ENCODE peak calls at places on chromosome 22, in six cellular contexts. One of them, this sample, is unnamed.
A peak's percentile ranks its signal among the peaks of the same experiment; 100 is the strongest.

GRCh38 chr22:37749223-37749622 is 52.4 kb downstream of the TRIOBP start:
- DNase-seq in lung: no peak
- DNase-seq in CD8-positive, alpha-beta T cell: no peak
- DNase-seq in psoas muscle: no peak
- DNase-seq in prostate gland: peak; percentile 83
- DNase-seq in heart right ventricle: no peak
- DNase-seq in this sample: no peak

GRCh38 chr22:49936018-49936972 is 17.9 kb downstream of the CRELD2 start:
- DNase-seq in prostate gland: peak; percentile 80
- DNase-seq in psoas muscle: peak; percentile 96
- DNase-seq in heart right ventricle: peak; percentile 93
- DNase-seq in CD8-positive, alpha-beta T cell: peak; percentile 92
- DNase-seq in lung: peak; percentile 95
- DNase-seq in this sample: peak; percentile 96

GRCh38 chr22:29129644-29130201 is 56.9 kb downstream of the KREMEN1 start:
- DNase-seq in psoas muscle: no peak
- DNase-seq in heart right ventricle: peak; percentile 44
- DNase-seq in CD8-positive, alpha-beta T cell: no peak
- DNase-seq in lung: no peak
- DNase-seq in prostate gland: no peak
- DNase-seq in this sample: peak; percentile 43

GRCh38 chr22:47165998-47166397 is 403.5 kb downstream of the TBC1D22A start:
- DNase-seq in prostate gland: no peak
- DNase-seq in psoas muscle: no peak
- DNase-seq in CD8-positive, alpha-beta T cell: no peak
- DNase-seq in lung: no peak
- DNase-seq in heart right ventricle: no peak
- DNase-seq in this sample: no peak

GRCh38 chr22:44057411-44057987 is 33.4 kb downstream of the PARVB start:
- DNase-seq in psoas muscle: peak; percentile 75
- DNase-seq in CD8-positive, alpha-beta T cell: no peak
- DNase-seq in lung: no peak
- DNase-seq in prostate gland: peak; percentile 17
- DNase-seq in heart right ventricle: peak; percentile 73
- DNase-seq in this sample: peak; percentile 63

GRCh38 chr22:41919357-41920224 is 4.7 kb upstream of the SHISA8 start:
- DNase-seq in heart right ventricle: peak; percentile 67
- DNase-seq in psoas muscle: peak; percentile 64
- DNase-seq in CD8-positive, alpha-beta T cell: peak; percentile 44
- DNase-seq in prostate gland: peak; percentile 39
- DNase-seq in lung: peak; percentile 52
- DNase-seq in this sample: no peak

GRCh38 chr22:30038219-30038618 is 42.0 kb upstream of the HORMAD2 start:
- DNase-seq in prostate gland: no peak
- DNase-seq in CD8-positive, alpha-beta T cell: no peak
- DNase-seq in psoas muscle: no peak
- DNase-seq in heart right ventricle: peak; percentile 25
- DNase-seq in lung: no peak
- DNase-seq in this sample: no peak

GRCh38 chr22:48054596-48054995 is 1292.1 kb downstream of the TBC1D22A start:
- DNase-seq in prostate gland: no peak
- DNase-seq in lung: no peak
- DNase-seq in psoas muscle: no peak
- DNase-seq in CD8-positive, alpha-beta T cell: no peak
- DNase-seq in heart right ventricle: no peak
- DNase-seq in this sample: no peak

GRCh38 chr22:47094861-47095330 is 332.4 kb downstream of the TBC1D22A start:
- DNase-seq in lung: no peak
- DNase-seq in heart right ventricle: no peak
- DNase-seq in psoas muscle: no peak
- DNase-seq in prostate gland: no peak
- DNase-seq in CD8-positive, alpha-beta T cell: no peak
- DNase-seq in this sample: no peak

GRCh38 chr22:38451404-38451803 is 3.6 kb downstream of the KCNJ4 start:
- DNase-seq in prostate gland: no peak
- DNase-seq in CD8-positive, alpha-beta T cell: no peak
- DNase-seq in heart right ventricle: no peak
- DNase-seq in lung: no peak
- DNase-seq in psoas muscle: no peak
- DNase-seq in this sample: no peak

GRCh38 chr22:46652081-46652929 is 32.1 kb downstream of the GRAMD4 start:
- DNase-seq in heart right ventricle: peak; percentile 76
- DNase-seq in CD8-positive, alpha-beta T cell: no peak
- DNase-seq in lung: no peak
- DNase-seq in psoas muscle: no peak
- DNase-seq in prostate gland: no peak
- DNase-seq in this sample: no peak

GRCh38 chr22:36184433-36185035 is 17.1 kb downstream of the APOL4 start:
- DNase-seq in prostate gland: no peak
- DNase-seq in CD8-positive, alpha-beta T cell: no peak
- DNase-seq in heart right ventricle: no peak
- DNase-seq in lung: no peak
- DNase-seq in psoas muscle: no peak
- DNase-seq in this sample: no peak

GRCh38 chr22:42611076-42611475 is 3.6 kb downstream of the POLDIP3 start:
- DNase-seq in CD8-positive, alpha-beta T cell: no peak
- DNase-seq in psoas muscle: no peak
- DNase-seq in prostate gland: no peak
- DNase-seq in lung: no peak
- DNase-seq in heart right ventricle: no peak
- DNase-seq in this sample: no peak

GRCh38 chr22:26188341-26188740 is 19.1 kb downstream of the SEZ6L start:
- DNase-seq in heart right ventricle: no peak
- DNase-seq in psoas muscle: no peak
- DNase-seq in lung: no peak
- DNase-seq in prostate gland: no peak
- DNase-seq in CD8-positive, alpha-beta T cell: no peak
- DNase-seq in this sample: no peak

GRCh38 chr22:31093090-31093850 is 12.2 kb downstream of the SMTN start:
- DNase-seq in psoas muscle: peak; percentile 76
- DNase-seq in lung: no peak
- DNase-seq in prostate gland: no peak
- DNase-seq in heart right ventricle: peak; percentile 84
- DNase-seq in CD8-positive, alpha-beta T cell: no peak
- DNase-seq in this sample: no peak

GRCh38 chr22:31095637-31096249 is 11.6 kb downstream of the SELENOM start:
- DNase-seq in CD8-positive, alpha-beta T cell: no peak
- DNase-seq in prostate gland: no peak
- DNase-seq in lung: no peak
- DNase-seq in heart right ventricle: no peak
- DNase-seq in psoas muscle: no peak
- DNase-seq in this sample: no peak

GRCh38 chr22:31092161-31092560 is 11.0 kb downstream of the SMTN start:
- DNase-seq in lung: no peak
- DNase-seq in prostate gland: no peak
- DNase-seq in psoas muscle: no peak
- DNase-seq in CD8-positive, alpha-beta T cell: no peak
- DNase-seq in heart right ventricle: no peak
- DNase-seq in this sample: no peak

GRCh38 chr22:31094741-31095140 is 12.6 kb downstream of the SELENOM start:
- DNase-seq in CD8-positive, alpha-beta T cell: no peak
- DNase-seq in psoas muscle: no peak
- DNase-seq in heart right ventricle: no peak
- DNase-seq in lung: no peak
- DNase-seq in prostate gland: no peak
- DNase-seq in this sample: no peak

DNA sequence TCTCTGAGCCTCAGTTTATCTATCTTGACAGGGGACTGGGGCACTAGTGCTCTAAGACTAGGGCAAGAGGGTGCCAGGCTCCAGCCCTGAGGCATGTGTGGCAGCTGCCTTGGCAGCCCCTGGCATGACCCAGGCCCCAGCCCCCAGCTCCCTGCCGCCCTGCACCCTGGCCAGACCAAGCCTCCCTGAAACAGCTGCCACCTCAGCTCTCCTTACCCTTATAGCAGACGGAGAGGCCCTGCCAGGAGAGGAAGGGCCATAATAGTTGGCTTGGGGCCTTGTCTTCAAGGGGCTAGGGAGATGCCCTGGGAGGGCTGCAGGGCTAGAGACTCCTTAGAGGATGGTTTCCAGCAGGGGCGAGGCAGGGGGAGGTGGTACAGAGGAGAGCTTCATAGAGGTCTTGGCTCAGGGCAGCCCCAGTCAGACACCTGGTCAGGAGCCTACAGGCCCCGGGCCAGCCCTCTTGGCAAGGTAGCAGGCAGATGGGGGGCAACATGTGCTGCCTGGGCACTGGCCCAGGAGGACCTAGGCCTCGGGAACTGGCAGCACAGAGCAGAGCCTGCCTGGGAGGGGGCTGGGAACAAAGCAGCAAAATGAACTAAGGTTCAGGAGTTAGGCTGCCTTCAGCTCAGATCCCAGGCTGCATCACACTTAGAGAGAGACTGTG is 13.0 kb downstream of the SMTN start:
- DNase-seq in CD8-positive, alpha-beta T cell: no peak
- DNase-seq in psoas muscle: peak; percentile 54
- DNase-seq in heart right ventricle: peak; percentile 73
- DNase-seq in lung: no peak
- DNase-seq in prostate gland: no peak
- DNase-seq in this sample: no peak
- H3K36me3 ChIP-seq in CD8-positive, alpha-beta T cell: no peaks in the 10 kb centered on the region
- H3K36me3 ChIP-seq in psoas muscle: no peaks in the 10 kb centered on the region
- H3K36me3 ChIP-seq in heart right ventricle: peaks cover 100% of the 10 kb centered on the region
- H3K36me3 ChIP-seq in lung: peaks cover 77% of the 10 kb centered on the region
- H3K36me3 ChIP-seq in prostate gland: no peaks in the 10 kb centered on the region
- H3K36me3 ChIP-seq in this sample: peaks cover 99% of the 10 kb centered on the region

GRCh38 chr22:25085930-25086901 is 113.4 kb upstream of the CRYBB3 start:
- DNase-seq in prostate gland: no peak
- DNase-seq in CD8-positive, alpha-beta T cell: no peak
- DNase-seq in psoas muscle: peak; percentile 42
- DNase-seq in lung: no peak
- DNase-seq in heart right ventricle: peak; percentile 87
- DNase-seq in this sample: peak; percentile 69
- H3K27ac ChIP-seq in prostate gland: no peak overlapping the region
- H3K27ac ChIP-seq in CD8-positive, alpha-beta T cell: no peak overlapping the region
- H3K27ac ChIP-seq in psoas muscle: no peak overlapping the region
- H3K27ac ChIP-seq in lung: no peak overlapping the region
- H3K27ac ChIP-seq in heart right ventricle: peak overlapping the region; percentile 52
- H3K27ac ChIP-seq in this sample: peak overlapping the region; percentile 13

DNA sequence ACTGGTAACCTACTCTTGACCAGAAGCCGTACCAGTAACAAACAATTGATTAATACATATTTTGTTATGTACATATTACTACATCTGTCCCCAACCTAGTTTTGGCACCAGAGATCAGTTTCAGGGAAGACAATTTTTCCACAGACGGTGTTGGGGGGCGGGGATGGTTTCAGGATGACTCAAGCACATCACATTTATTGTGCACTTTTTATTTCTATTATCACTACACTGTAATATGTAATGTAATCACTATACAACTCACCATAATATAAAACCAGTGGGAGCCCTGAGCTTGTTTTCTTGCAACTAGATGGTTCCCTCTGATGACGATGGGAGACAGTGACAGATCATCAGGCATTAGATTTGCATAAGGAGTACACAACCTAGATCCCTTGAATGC is 15.5 kb downstream of the DGCR8 start:
- DNase-seq in psoas muscle: no peak
- DNase-seq in lung: no peak
- DNase-seq in prostate gland: no peak
- DNase-seq in heart right ventricle: no peak
- DNase-seq in CD8-positive, alpha-beta T cell: no peak
- DNase-seq in this sample: no peak
- H3K36me3 ChIP-seq in psoas muscle: peaks cover 10% of the 10 kb centered on the region
- H3K36me3 ChIP-seq in lung: peaks cover 61% of the 10 kb centered on the region
- H3K36me3 ChIP-seq in prostate gland: peaks cover 10% of the 10 kb centered on the region
- H3K36me3 ChIP-seq in heart right ventricle: peaks cover 100% of the 10 kb centered on the region
- H3K36me3 ChIP-seq in CD8-positive, alpha-beta T cell: peaks cover 34% of the 10 kb centered on the region
- H3K36me3 ChIP-seq in this sample: peaks cover 97% of the 10 kb centered on the region

DNA sequence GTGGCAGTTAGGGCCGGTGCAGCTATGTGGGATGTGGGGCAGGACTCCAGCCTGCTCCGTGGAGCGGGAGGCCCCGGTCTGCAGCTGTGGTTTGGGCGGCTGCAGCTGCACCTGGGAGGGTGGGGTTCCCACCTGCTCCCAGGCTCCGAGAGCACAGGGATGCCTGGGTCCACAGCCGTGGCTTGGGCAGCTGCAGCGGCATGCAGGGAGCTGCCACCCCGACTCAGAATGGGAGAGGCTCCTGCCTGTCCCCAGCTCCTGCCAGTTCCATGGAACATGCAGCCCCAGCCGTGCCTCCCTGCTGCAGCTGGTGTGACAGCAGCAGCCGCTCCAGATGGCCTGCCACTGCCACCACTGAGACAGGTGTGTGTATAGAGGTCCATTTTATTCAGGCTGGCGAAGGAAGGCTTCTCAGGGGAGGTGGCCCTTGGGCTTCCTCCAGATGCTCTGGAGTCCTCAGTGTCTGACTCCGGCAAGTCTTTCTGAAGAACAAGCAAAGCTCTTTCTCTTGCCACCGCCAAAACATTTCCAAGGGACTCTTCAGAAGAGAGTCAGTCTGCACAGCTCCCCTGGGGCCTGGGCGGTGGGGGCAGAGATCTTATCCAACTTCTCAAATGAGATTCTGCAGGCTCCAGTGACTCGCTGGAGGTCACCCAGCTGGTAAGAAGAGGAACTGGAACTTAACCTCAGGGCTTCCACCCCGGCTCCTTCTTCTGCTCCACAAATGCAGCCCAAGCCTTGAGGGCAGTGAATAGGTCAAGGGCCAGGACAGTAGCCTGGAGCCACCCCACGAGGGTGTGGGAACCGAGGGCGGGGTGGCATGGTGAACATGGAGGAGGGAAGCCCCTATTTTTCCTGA is 21.6 kb upstream of the UPK3A start:
- DNase-seq in psoas muscle: peak; percentile 56
- DNase-seq in heart right ventricle: no peak
- DNase-seq in lung: peak; percentile 45
- DNase-seq in CD8-positive, alpha-beta T cell: no peak
- DNase-seq in prostate gland: no peak
- DNase-seq in this sample: no peak
- H3K27ac ChIP-seq in psoas muscle: peak overlapping the region; percentile 46
- H3K27ac ChIP-seq in heart right ventricle: no peak overlapping the region
- H3K27ac ChIP-seq in lung: no peak overlapping the region
- H3K27ac ChIP-seq in CD8-positive, alpha-beta T cell: no peak overlapping the region
- H3K27ac ChIP-seq in prostate gland: no peak overlapping the region
- H3K27ac ChIP-seq in this sample: no peak overlapping the region